ENCODE peak calls at places on chromosomes 7 and 10, in six cellular contexts. C, Q, V, O, R and J are unnamed samples.
A peak's percentile ranks its signal among the peaks of the same experiment; 100 is the strongest.

GRCh38 chr7:128963327-128963757 is 25.6 kb downstream of the IRF5 start:
- DNase-seq in O (no peak), R (no peak), C (no peak), Q (no peak), V (no peak), J (no peak)

GRCh38 chr7:727806-728460 is 852 bp upstream of the PRKAR1B start:
- DNase-seq in V (no peak), Q (peak; percentile 82), R (no peak), O (no peak), C (peak; percentile 16), J (no peak)

GRCh38 chr10:119737827-119738226 is 12.0 kb downstream of the INPP5F start:
- DNase-seq in C (peak; percentile 51), O (peak; percentile 86), R (no peak), Q (no peak), V (no peak), J (no peak)

GRCh38 chr7:115676080-115676479 is 354.5 kb downstream of the TFEC start:
- DNase-seq in C (peak; percentile 1), O (peak; percentile 42), R (no peak), V (no peak), Q (no peak), J (no peak)

GRCh38 chr7:44664756-44665461 is 58.5 kb downstream of the OGDH start:
- DNase-seq in R (peak; percentile 16), C (no peak), Q (no peak), O (no peak), V (no peak), J (no peak)

GRCh38 chr10:62451606-62451965 is 77.4 kb downstream of the ZNF365 start:
- DNase-seq in R (no peak), Q (no peak), C (no peak), O (no peak), V (no peak), J (no peak)

GRCh38 chr7:32043688-32044087 is 26.5 kb downstream of the PDE1C start:
- DNase-seq in O (no peak), V (no peak), Q (no peak), R (no peak), C (no peak), J (no peak)

GRCh38 chr7:11613292-11613930 is 218.6 kb downstream of the THSD7A start:
- DNase-seq in R (no peak), Q (no peak), V (no peak), O (no peak), C (no peak), J (no peak)

GRCh38 chr10:71750124-71750841 is 23.0 kb downstream of the VSIR start:
- DNase-seq in Q (no peak), O (no peak), R (no peak), C (no peak), V (no peak), J (no peak)

GRCh38 chr10:87589653-87590052 is 70.0 kb upstream of the PAPSS2 start:
- DNase-seq in R (peak; percentile 18), V (no peak), O (no peak), C (no peak), Q (no peak), J (no peak)

GRCh38 chr7:49928787-49929186 is 155.3 kb downstream of the VWC2 start:
- DNase-seq in R (no peak), V (no peak), Q (no peak), C (no peak), O (no peak), J (no peak)

GRCh38 chr10:117442521-117442920 is 67.3 kb upstream of the PDZD8 start:
- DNase-seq in Q (no peak), O (no peak), V (no peak), R (no peak), C (no peak), J (no peak)

GRCh38 chr10:117441812-117442443 is 66.7 kb upstream of the PDZD8 start:
- DNase-seq in V (no peak), O (no peak), C (peak; percentile 28), Q (no peak), R (no peak), J (no peak)

GRCh38 chr10:117443677-117444022 is 68.4 kb upstream of the PDZD8 start:
- DNase-seq in V (no peak), O (no peak), R (no peak), C (no peak), Q (no peak), J (no peak)

GRCh38 chr10:117444497-117445040 is 69.3 kb upstream of the PDZD8 start:
- DNase-seq in C (no peak), V (no peak), O (no peak), R (no peak), Q (no peak), J (no peak)

GRCh38 chr10:117442944-117443676 is 67.9 kb upstream of the PDZD8 start:
- DNase-seq in Q (peak; percentile 76), V (peak; percentile 46), R (peak; percentile 41), C (peak; percentile 75), O (peak; percentile 83), J (peak; percentile 62)
- TF ChIP-seq JUND in Q (no peak), V (no peak), R (no peak), C (peak; percentile 12), O (no peak), J (no peak)

GRCh38 chr10:58963723-58964124 is 212.7 kb upstream of the PHYHIPL start:
- DNase-seq in Q (no peak), C (no peak), R (peak; percentile 90), V (peak; percentile 93), O (no peak), J (no peak)
- TF ChIP-seq JUND in Q (no peak), C (no peak), R (no peak), V (peak; percentile 83), O (no peak), J (no peak)

GRCh38 chr10:110927461-110927860 is 8.1 kb downstream of the SHOC2 start:
- DNase-seq in C (no peak), R (no peak), O (no peak), V (no peak), Q (no peak), J (no peak)

GRCh38 chr10:110936757-110937156 is 17.4 kb downstream of the SHOC2 start:
- DNase-seq in O (no peak), V (no peak), R (no peak), Q (no peak), C (no peak), J (no peak)

GRCh38 chr10:110932505-110933180 is 13.2 kb downstream of the SHOC2 start:
- DNase-seq in V (no peak), Q (no peak), O (no peak), C (no peak), R (no peak), J (no peak)

DNA sequence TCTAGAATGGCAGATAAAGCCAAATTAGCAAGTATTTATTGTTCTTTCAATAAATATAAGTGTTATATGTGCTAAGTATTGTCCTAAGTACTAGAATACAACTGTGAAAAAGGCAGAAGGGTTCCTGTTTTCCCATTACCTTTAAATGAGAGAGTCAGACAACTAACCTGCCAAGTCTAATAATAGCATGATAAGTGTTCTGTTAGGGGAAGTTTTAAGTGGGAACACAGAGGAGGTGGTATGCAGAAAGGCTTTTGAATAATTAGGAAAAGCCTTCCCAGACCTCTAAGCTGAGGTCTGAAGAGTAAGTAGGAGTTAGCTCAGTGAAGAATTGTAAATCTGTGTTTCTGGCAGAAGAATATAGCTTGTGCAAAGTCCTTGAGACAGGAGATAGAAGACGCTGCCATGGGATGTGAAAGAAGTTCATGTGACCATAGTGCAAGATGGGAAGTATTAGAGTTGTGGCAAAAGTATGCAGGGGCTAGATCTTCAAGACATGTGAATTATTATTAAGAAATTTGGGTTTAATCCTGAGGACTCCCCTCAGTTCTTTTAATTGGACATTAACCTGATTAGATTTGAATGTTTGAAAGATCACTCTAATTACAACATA is 12.5 kb downstream of the SHOC2 start:
- DNase-seq in Q (no peak), C (no peak), O (no peak), V (no peak), R (no peak), J (no peak)
- TF ChIP-seq JUND in Q (no peak), C (no peak), O (no peak), V (no peak), R (no peak), J (no peak)

GRCh38 chr10:106320078-106320477 is 844.4 kb downstream of the SORCS1 start:
- DNase-seq in R (no peak), V (no peak), O (no peak), Q (no peak), C (no peak), J (no peak)
- TF ChIP-seq JUND in R (no peak), V (no peak), O (no peak), Q (no peak), C (no peak), J (no peak)

GRCh38 chr10:132306341-132306685 is 1.4 kb downstream of the STK32C start:
- DNase-seq in R (no peak), V (no peak), Q (no peak), C (no peak), O (no peak), J (no peak)
- TF ChIP-seq JUND in R (no peak), V (no peak), Q (no peak), C (no peak), O (no peak), J (no peak)

GRCh38 chr10:122114156-122114747 is 125.3 kb downstream of the TACC2 start:
- DNase-seq in O (no peak), R (no peak), V (no peak), Q (no peak), C (no peak), J (no peak)
- TF ChIP-seq JUND in O (no peak), R (no peak), V (no peak), Q (no peak), C (no peak), J (no peak)

DNA sequence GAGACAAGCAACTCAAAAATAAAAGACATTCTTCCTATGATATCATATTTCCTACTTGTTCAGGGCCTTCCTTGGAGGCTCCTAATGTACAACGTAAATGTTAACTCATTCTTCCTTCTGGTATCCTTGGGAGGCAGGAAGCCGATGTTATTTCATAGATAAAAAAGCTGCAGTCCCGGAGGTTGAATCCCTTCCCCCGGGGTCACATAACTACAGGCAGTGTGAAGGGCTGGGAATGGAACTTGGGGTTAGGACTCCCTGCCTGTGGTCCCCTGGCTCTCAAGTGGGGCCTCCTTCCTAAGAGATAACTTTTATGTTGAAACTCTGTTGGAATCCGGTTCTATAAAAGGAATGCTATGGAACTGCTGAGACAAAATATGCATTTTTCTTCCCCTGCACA is 14.9 kb upstream of the CCDC3 start:
- DNase-seq in O (no peak), V (no peak), Q (no peak), R (no peak), C (no peak), J (no peak)
- TF ChIP-seq JUND in O (no peak), V (no peak), Q (no peak), R (no peak), C (no peak), J (no peak)

DNA sequence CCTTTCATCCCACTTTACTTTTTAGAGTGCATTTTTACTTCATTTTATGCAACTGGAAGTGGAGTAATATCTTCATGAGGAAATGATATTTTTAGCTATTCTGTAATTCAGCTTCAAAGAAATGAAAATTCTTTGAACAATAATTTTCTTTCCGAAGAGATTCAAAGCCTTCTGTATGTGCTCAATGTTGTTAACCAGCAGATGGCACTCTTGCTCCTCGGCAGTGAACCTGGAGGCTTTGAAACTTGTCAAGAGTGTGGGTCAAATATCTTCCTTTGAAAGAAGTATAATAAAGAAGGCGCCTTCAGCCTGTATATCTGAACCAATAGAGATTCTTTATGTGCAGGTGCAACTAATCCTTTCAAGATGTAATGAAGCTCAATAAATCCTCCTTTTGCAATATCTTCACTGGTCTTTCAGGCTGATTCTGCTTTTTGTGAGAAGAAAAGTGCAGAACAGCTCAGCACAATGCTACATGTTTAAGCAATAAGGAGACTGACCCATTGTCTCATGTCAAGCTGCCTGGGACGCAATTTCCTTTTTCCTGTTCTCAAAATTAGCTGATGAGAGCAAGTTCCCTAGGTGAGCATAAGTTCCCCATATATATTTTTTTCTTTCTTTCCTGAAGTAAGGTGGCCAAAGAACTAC is 258.4 kb downstream of the SEMA3A start:
- DNase-seq in Q (peak; percentile 57), V (peak; percentile 47), C (peak; percentile 76), O (peak; percentile 69), R (peak; percentile 48), J (peak; percentile 21)
- TF ChIP-seq JUND in Q (no peak), V (no peak), C (no peak), O (no peak), R (no peak), J (no peak)